ENCODE peak calls at places on chromosomes 1 and 21, in four cellular contexts. R is fibroblast of lung, X is mammary epithelial cell, M is HCT116. I is an unnamed sample. For H3K9me3, the result is how much of the 10 kb centered on the place peaks cover.

GRCh38 chr1:102858695-102859094 is 249.6 kb downstream of the COL11A1 start:
- DNase-seq in M (no peak), X (no peak), R (no peak), I (peak)

GRCh38 chr1:55634516-55634915 is 419.4 kb upstream of the USP24 start:
- DNase-seq in R (no peak), X (no peak), M (no peak), I (no peak)

GRCh38 chr1:187415065-187415464 is 586.3 kb downstream of the PLA2G4A start:
- DNase-seq in M (no peak), R (no peak), X (no peak), I (no peak)

GRCh38 chr1:180213401-180214177 is 16.5 kb upstream of the LHX4 start:
- DNase-seq in M (no peak), X (peak), R (peak), I (peak)

GRCh38 chr1:45008076-45008475 is 3.0 kb downstream of the HECTD3 start:
- DNase-seq in M (no peak), R (no peak), X (no peak), I (no peak)

GRCh38 chr1:150268342-150268705 is 492 bp downstream of the APH1A start:
- DNase-seq in M (no peak), R (peak), X (peak), I (no peak)

GRCh38 chr1:25064465-25065238 is 134.6 kb upstream of the RUNX3 start:
- DNase-seq in R (no peak), M (no peak), X (no peak), I (no peak)

GRCh38 chr1:58804853-58805252 is 21.0 kb upstream of the JUN start:
- DNase-seq in R (no peak), M (no peak), X (no peak), I (no peak)

GRCh38 chr1:10795305-10796021 is 983 bp downstream of the CASZ1 start:
- DNase-seq in R (no peak), X (peak), M (no peak), I (peak)

GRCh38 chr1:53137729-53138128 is 4.7 kb downstream of the SLC1A7 start:
- DNase-seq in M (peak), R (no peak), X (no peak), I (no peak)

GRCh38 chr1:203649551-203650011 is 22.9 kb downstream of the ATP2B4 start:
- DNase-seq in M (no peak), R (no peak), X (peak), I (no peak)

GRCh38 chr1:60765204-60765603 is 317.2 kb upstream of the NFIA start:
- DNase-seq in R (peak), X (peak), M (peak), I (peak)

GRCh38 chr1:15311886-15312285 is 64.9 kb downstream of the FHAD1 start:
- DNase-seq in M (no peak), X (peak), R (peak), I (no peak)

GRCh38 chr1:33966346-33967141 is 102.7 kb downstream of the HMGB4 start:
- DNase-seq in R (peak), X (no peak), M (no peak), I (no peak)

GRCh38 chr1:161137881-161138280 is 5.4 kb upstream of the DEDD start:
- DNase-seq in M (no peak), R (no peak), X (no peak), I (no peak)

GRCh38 chr1:157240495-157241184 is 102.4 kb upstream of the ETV3 start:
- DNase-seq in X (no peak), R (no peak), M (no peak), I (no peak)

GRCh38 chr1:245657371-245657770 is 502.6 kb downstream of the KIF26B start:
- DNase-seq in X (no peak), R (no peak), M (no peak), I (no peak)

GRCh38 chr1:115655307-115655664 is 13.5 kb downstream of the VANGL1 start:
- DNase-seq in R (no peak), M (no peak), X (no peak), I (no peak)

GRCh38 chr1:220528679-220529529 is 968 bp downstream of the MARK1 start:
- DNase-seq in X (peak), M (no peak), R (no peak), I (no peak)

GRCh38 chr1:85581138-85581801 is 709 bp downstream of the CCN1 start:
- DNase-seq in X (peak), M (no peak), R (peak), I (peak)

GRCh38 chr1:203842559-203842876 is 18.9 kb upstream of the SNRPE start:
- DNase-seq in X (no peak), M (no peak), R (no peak), I (no peak)

GRCh38 chr1:55717111-55717510 is 501.9 kb upstream of the USP24 start:
- DNase-seq in R (peak), M (no peak), X (no peak), I (no peak)

GRCh38 chr1:171477804-171478203 is 7.5 kb upstream of the PRRC2C start:
- DNase-seq in X (no peak), R (no peak), M (no peak), I (no peak)

GRCh38 chr21:33162436-33162921 is 67.3 kb upstream of the IFNAR2 start:
- DNase-seq in X (no peak), M (no peak), R (no peak), I (no peak)

GRCh38 chr1:94532077-94532476 is 9.5 kb downstream of the F3 start:
- DNase-seq in R (no peak), M (no peak), X (peak), I (no peak)

GRCh38 chr1:9233241-9233941 is 1.2 kb upstream of the H6PD start:
- DNase-seq in R (peak), M (no peak), X (no peak), I (no peak)

GRCh38 chr1:31201871-31202270 is 37.8 kb downstream of the NKAIN1 start:
- DNase-seq in R (no peak), M (no peak), X (no peak), I (no peak)

GRCh38 chr1:75724472-75725022 is at the start of gene ACADM:
- DNase-seq in X (peak), R (peak), M (peak), I (peak)

GRCh38 chr21:44503901-44504399 is 36.0 kb downstream of the KRTAP10-1 start:
- DNase-seq in R (no peak), M (no peak), X (no peak), I (no peak)

GRCh38 chr1:154295408-154296235 is 23.2 kb downstream of the HAX1 start:
- DNase-seq in R (peak), M (peak), X (no peak), I (no peak)

GRCh38 chr1:9729523-9729922 is 78.0 kb downstream of the PIK3CD start:
- DNase-seq in R (no peak), X (no peak), M (no peak), I (no peak)

GRCh38 chr1:117366281-117366981 is 818 bp upstream of the MAN1A2 start:
- DNase-seq in R (peak), M (no peak), X (peak), I (peak)

DNA sequence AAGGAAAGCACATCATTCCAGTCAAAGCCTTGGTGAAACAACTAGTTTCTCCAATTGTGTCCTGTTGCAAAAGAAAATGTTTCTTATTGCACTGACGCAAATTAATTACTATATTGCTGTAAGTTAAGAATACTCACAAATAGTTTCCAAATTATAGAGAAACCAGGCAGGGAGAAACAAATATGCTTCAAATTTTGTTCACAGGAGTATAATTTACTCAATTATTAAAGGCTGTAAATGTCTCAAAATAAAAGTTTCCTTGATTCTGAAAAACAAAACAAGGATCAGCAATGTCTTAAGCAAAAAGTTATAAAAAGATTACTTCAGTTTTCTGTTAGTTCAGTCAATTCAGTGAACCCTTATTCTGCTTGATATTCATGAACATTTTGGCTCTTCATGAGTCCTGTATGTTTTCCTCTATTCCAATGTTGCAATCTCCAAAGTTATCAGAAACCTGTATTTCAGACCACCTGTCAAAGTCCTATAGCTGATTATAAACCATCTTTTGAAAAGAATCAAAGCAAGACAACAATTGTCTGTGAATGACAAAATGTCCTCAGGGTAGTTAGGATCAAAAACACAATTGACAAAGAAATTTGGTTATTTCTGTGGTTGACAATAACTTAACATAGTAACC is 11.7 kb upstream of the SYPL2 start:
- DNase-seq in X (no peak), M (no peak), R (peak), I (no peak)
- H3K9me3 ChIP-seq in X (under half), M (under half), R (under half), I (under half)

DNA sequence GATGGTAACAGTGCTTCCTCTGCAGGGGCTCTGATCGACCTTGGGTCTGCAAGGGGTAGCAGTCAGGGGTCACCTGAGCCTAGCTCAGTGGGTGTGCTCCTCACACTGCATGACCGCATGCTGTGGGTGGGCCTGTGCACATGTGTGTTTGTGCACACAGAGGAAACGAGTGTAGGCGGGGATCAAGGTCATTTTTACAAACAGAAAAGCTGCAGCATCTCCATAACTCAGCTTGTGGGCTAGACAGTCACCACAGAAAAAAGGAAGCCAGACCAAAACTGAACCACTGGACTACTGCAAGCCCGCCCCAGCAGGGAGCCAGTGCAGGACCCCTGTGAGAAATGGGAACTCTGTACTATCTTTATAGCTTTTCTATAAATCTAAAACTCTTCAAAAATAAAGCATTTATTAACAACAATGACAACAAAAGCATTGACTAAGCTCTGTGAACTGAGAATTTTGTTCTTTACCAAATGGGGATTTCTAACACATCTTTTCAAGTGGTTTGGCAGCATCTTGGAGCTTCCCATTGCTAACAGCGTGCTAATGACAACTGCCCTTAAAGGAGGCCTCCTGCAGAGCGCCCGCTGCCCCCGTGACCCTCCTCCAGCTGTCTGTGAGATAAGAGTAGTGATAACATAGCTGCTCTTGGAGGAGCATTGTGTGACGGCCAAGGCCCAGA is 19.9 kb upstream of the NEK2 start:
- DNase-seq in R (no peak), M (no peak), X (no peak), I (no peak)
- TF ChIP-seq EZH2 in R (no peak), M (no peak), X (no peak), I (no peak)

DNA sequence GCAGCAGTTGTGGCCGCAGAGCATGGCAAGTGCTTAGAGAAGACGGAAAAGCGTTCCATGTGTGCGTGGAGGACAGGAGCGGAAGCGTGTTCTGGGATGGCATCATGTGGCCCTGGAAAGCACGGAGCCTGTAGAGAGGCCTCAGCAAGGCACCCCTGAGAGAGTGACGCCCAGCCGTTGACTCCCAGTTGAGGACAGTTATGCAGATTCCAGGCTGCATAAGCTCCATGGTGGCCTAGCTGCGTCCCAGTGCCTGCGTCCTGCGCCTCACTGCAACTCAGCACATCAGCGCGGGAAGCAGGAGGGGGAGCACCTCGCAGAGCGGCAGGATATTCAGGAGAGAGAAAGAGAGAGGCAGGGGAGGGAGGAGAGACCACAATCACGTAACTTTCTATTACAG is 49.0 kb upstream of the TTC34 start:
- DNase-seq in M (no peak), R (no peak), X (no peak), I (no peak)
- H3K9me3 ChIP-seq in M (under half), R (under half), X (under half), I (under half)

DNA sequence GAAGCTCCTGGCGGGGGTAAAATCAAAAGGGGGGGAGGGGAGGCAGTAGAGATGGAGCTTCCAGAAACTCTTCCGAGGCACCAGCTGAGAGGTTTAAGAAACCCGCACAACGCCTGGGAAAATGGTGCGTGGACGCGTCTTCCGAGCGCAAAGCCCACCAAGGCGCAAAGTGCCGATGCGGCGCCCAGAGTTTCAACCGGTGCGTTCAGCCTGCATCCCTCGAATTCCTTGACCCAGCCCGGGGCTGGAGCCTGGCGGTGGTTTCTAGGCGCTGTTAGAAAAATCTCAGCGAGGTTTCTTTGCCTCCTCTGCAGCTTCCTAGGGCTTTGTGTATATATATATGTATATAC is 456 bp upstream of the PLPPR5 start:
- DNase-seq in R (no peak), M (no peak), X (no peak), I (peak)
- TF ChIP-seq EZH2 in R (no peak), M (no peak), X (peak), I (no peak)

DNA sequence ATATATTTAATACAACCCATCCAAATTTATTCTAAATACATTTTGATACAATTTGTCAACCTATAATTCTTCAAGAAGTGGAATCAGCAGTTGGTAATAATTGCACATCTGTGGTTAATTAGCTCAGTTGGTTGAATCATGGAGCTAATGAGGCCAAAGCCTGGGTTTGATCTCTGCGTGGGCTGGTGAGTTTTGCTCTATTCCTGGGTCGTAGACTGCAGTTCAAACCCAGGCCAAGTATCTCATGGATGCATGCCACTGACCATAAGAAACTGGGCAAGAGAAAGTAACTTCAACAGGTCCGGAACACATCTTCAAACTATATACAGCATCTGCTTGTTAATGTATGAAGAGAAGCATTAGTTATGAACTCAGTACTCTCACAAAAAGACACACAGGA is 779.7 kb downstream of the USP25 start:
- DNase-seq in M (no peak), X (no peak), R (peak), I (no peak)
- H3K9me3 ChIP-seq in M (under half), X (under half), R (under half), I (under half)

I was measured in A673.